ENCODE peak calls at places on chromosomes 12 and 14, in ten cellular contexts. Z is T follicular helper cell; Q is GM23248; B is stimulated activated CD4-positive, alpha-beta T cell treated with anti-CD3 and anti-CD28 coated beads, Interleukin-4, amount 100 ng/mL, for 48 hours; V is sciatic nerve; S is KBM-7; A is hippocampal formation; L is kidney tubule cell; E is type B pancreatic cell; G is NCI-H2107. D is an unnamed sample.

GRCh38 chr12:132259364-132259871 is 70.0 kb downstream of the GALNT9 start:
- DNase-seq in Z (no peak), Q (no peak), B (no peak), V (no peak), S (no peak), A (no peak), L (no peak), E (no peak), G (no peak), D (no peak)

GRCh38 chr12:88390811-88391210 is 189.5 kb downstream of the KITLG start:
- DNase-seq in Z (no peak), Q (no peak), B (no peak), V (no peak), S (no peak), A (no peak), L (no peak), E (no peak), G (no peak), D (no peak)

GRCh38 chr12:123442774-123443173 is 6.3 kb upstream of the RILPL2 start:
- DNase-seq in Z (no peak), Q (no peak), B (no peak), V (no peak), S (peak), A (no peak), L (no peak), E (no peak), G (no peak), D (no peak)

GRCh38 chr14:76993743-76994142 is 34.8 kb downstream of the IRF2BPL start:
- DNase-seq in Z (no peak), Q (no peak), B (no peak), V (no peak), S (no peak), A (no peak), L (no peak), E (no peak), G (no peak), D (no peak)

GRCh38 chr12:21169878-21170472 is 39.0 kb downstream of the SLCO1B1 start:
- DNase-seq in Z (no peak), Q (peak), B (peak), V (no peak), S (peak), A (no peak), L (peak), E (no peak), G (peak), D (no peak)

GRCh38 chr12:113276306-113276705 is 55.0 kb downstream of the TPCN1 start:
- DNase-seq in Z (no peak), Q (no peak), B (no peak), V (no peak), S (no peak), A (no peak), L (no peak), E (no peak), G (no peak), D (no peak)

GRCh38 chr12:49340095-49340870 is 3.3 kb upstream of the C1QL4 start:
- DNase-seq in Z (no peak), Q (no peak), B (no peak), V (no peak), S (no peak), A (no peak), L (no peak), E (no peak), G (no peak), D (no peak)

GRCh38 chr14:95943699-95944098 is 67.1 kb downstream of the TUNAR start:
- DNase-seq in Z (no peak), Q (no peak), B (no peak), V (no peak), S (no peak), A (peak), L (no peak), E (no peak), G (no peak), D (no peak)

GRCh38 chr12:2481951-2482350 is 312.8 kb upstream of the FKBP4 start:
- DNase-seq in Z (no peak), Q (no peak), B (no peak), V (no peak), S (no peak), A (no peak), L (no peak), E (no peak), G (no peak), D (no peak)

GRCh38 chr12:113162102-113163029 is 12.8 kb downstream of the CFAP73 start:
- DNase-seq in Z (no peak), Q (peak), B (no peak), V (no peak), S (no peak), A (no peak), L (peak), E (no peak), G (no peak), D (no peak)

GRCh38 chr12:59660148-59660547 is 64.3 kb downstream of the SLC16A7 start:
- DNase-seq in Z (no peak), Q (peak), B (no peak), V (no peak), S (no peak), A (no peak), L (no peak), E (no peak), G (no peak), D (no peak)

GRCh38 chr12:26106347-26106746 is 18.5 kb downstream of the BHLHE41 start:
- DNase-seq in Z (no peak), Q (no peak), B (no peak), V (peak), S (no peak), A (no peak), L (no peak), E (no peak), G (no peak), D (no peak)

GRCh38 chr14:99426265-99426664 is 54.4 kb downstream of the SETD3 start:
- DNase-seq in Z (no peak), Q (no peak), B (no peak), V (no peak), S (no peak), A (no peak), L (no peak), E (no peak), G (no peak), D (no peak)

GRCh38 chr14:51908086-51908485 is 47.7 kb downstream of the GNG2 start:
- DNase-seq in Z (no peak), Q (peak), B (no peak), V (no peak), S (no peak), A (no peak), L (no peak), E (no peak), G (no peak), D (no peak)

GRCh38 chr12:18747960-18748359 is 10.0 kb downstream of the CAPZA3 start:
- DNase-seq in Z (no peak), Q (peak), B (no peak), V (no peak), S (no peak), A (no peak), L (peak), E (no peak), G (no peak), D (no peak)

GRCh38 chr14:93980464-93981201 is 4.3 kb upstream of the ASB2 start:
- DNase-seq in Z (no peak), Q (peak), B (no peak), V (no peak), S (no peak), A (no peak), L (no peak), E (no peak), G (no peak), D (no peak)

GRCh38 chr14:24986206-24986893 is 63.6 kb downstream of the STXBP6 start:
- DNase-seq in Z (no peak), Q (no peak), B (no peak), V (peak), S (no peak), A (no peak), L (peak), E (no peak), G (no peak), D (no peak)

GRCh38 chr14:65228436-65228835 is 126.1 kb upstream of the MAX start:
- DNase-seq in Z (no peak), Q (no peak), B (no peak), V (no peak), S (no peak), A (no peak), L (no peak), E (no peak), G (no peak), D (no peak)

GRCh38 chr12:24600996-24601395 is 347.9 kb downstream of the BCAT1 start:
- DNase-seq in Z (no peak), Q (peak), B (no peak), V (no peak), S (no peak), A (no peak), L (peak), E (no peak), G (no peak), D (no peak)

GRCh38 chr12:111029305-111029704 is 108.9 kb upstream of the MYL2 start:
- DNase-seq in Z (no peak), Q (no peak), B (no peak), V (no peak), S (no peak), A (no peak), L (no peak), E (no peak), G (no peak), D (no peak)

GRCh38 chr12:112800183-112800582 is 8.6 kb downstream of the RPH3A start:
- DNase-seq in Z (no peak), Q (no peak), B (no peak), V (no peak), S (no peak), A (no peak), L (no peak), E (no peak), G (no peak), D (no peak)

GRCh38 chr12:56979628-56980027 is 22.2 kb upstream of the RDH16 start:
- DNase-seq in Z (no peak), Q (peak), B (no peak), V (no peak), S (no peak), A (no peak), L (peak), E (no peak), G (no peak), D (no peak)

GRCh38 chr14:60250318-60251035 is 1.5 kb downstream of the PPM1A start:
- DNase-seq in Z (no peak), Q (peak), B (no peak), V (no peak), S (no peak), A (no peak), L (peak), E (no peak), G (no peak), D (no peak)

GRCh38 chr12:87008785-87009184 is 752.6 kb upstream of the MGAT4C start:
- DNase-seq in Z (no peak), Q (no peak), B (no peak), V (no peak), S (no peak), A (no peak), L (no peak), E (no peak), G (no peak), D (no peak)

GRCh38 chr12:52798671-52799497 is 3.0 kb upstream of the KRT3 start:
- DNase-seq in Z (no peak), Q (peak), B (no peak), V (no peak), S (no peak), A (no peak), L (peak), E (no peak), G (no peak), D (no peak)

GRCh38 chr12:1575799-1576401 is 18.5 kb downstream of the FBXL14 start:
- DNase-seq in Z (no peak), Q (peak), B (no peak), V (no peak), S (peak), A (no peak), L (no peak), E (no peak), G (no peak), D (no peak)

GRCh38 chr12:84636801-84637285 is 275.8 kb downstream of the SLC6A15 start:
- DNase-seq in Z (no peak), Q (peak), B (no peak), V (no peak), S (no peak), A (no peak), L (peak), E (no peak), G (no peak), D (no peak)

GRCh38 chr12:97394657-97395056 is 67.9 kb upstream of the RMST start:
- DNase-seq in Z (no peak), Q (no peak), B (no peak), V (no peak), S (no peak), A (no peak), L (no peak), E (no peak), G (no peak), D (no peak)

GRCh38 chr14:74459289-74459946 is 33.4 kb upstream of the SYNDIG1L start:
- DNase-seq in Z (no peak), Q (peak), B (peak), V (no peak), S (peak), A (no peak), L (peak), E (no peak), G (no peak), D (no peak)

GRCh38 chr12:47963340-47964040 is at the start of gene TMEM106C:
- DNase-seq in Z (peak), Q (peak), B (peak), V (peak), S (peak), A (peak), L (peak), E (peak), G (peak), D (peak)

GRCh38 chr12:108640802-108641445 is 7.2 kb upstream of the SELPLG start:
- DNase-seq in Z (no peak), Q (peak), B (no peak), V (peak), S (peak), A (no peak), L (peak), E (no peak), G (no peak), D (no peak)

GRCh38 chr14:29798776-29799175 is 128.9 kb downstream of the PRKD1 start:
- DNase-seq in Z (no peak), Q (no peak), B (no peak), V (no peak), S (no peak), A (no peak), L (no peak), E (no peak), G (no peak), D (no peak)

D was measured in effector CD8-positive, alpha-beta T cell.